ENCODE peak calls at places on chromosomes 6 and 20, in seven cellular contexts. One of them, this sample, is unnamed. For H3K36me3, the result is how much of the 10 kb centered on the place peaks cover.

GRCh38 chr6:18503588-18504231 is 116.6 kb downstream of the RNF144B start:
- DNase-seq in breast epithelium: peak
- DNase-seq in pancreas: peak
- DNase-seq in GM23338: peak
- DNase-seq in OCI-LY7: peak
- DNase-seq in Peyer's patch: peak
- DNase-seq in IMR-90: peak
- DNase-seq in this sample: no peak

GRCh38 chr20:61817061-61817460 is 248.6 kb downstream of the TAF4 start:
- DNase-seq in IMR-90: no peak
- DNase-seq in OCI-LY7: no peak
- DNase-seq in Peyer's patch: no peak
- DNase-seq in pancreas: no peak
- DNase-seq in breast epithelium: no peak
- DNase-seq in GM23338: no peak
- DNase-seq in this sample: peak

GRCh38 chr6:116120430-116120829 is 5.5 kb downstream of the COL10A1 start:
- DNase-seq in IMR-90: no peak
- DNase-seq in GM23338: no peak
- DNase-seq in breast epithelium: no peak
- DNase-seq in pancreas: no peak
- DNase-seq in Peyer's patch: no peak
- DNase-seq in OCI-LY7: no peak
- DNase-seq in this sample: no peak

GRCh38 chr6:68226460-68226859 is 408.6 kb upstream of the ADGRB3 start:
- DNase-seq in OCI-LY7: peak
- DNase-seq in Peyer's patch: no peak
- DNase-seq in breast epithelium: no peak
- DNase-seq in IMR-90: no peak
- DNase-seq in pancreas: no peak
- DNase-seq in GM23338: peak
- DNase-seq in this sample: no peak

GRCh38 chr6:25959890-25960531 is 2.6 kb upstream of the TRIM38 start:
- DNase-seq in IMR-90: peak
- DNase-seq in breast epithelium: no peak
- DNase-seq in Peyer's patch: no peak
- DNase-seq in GM23338: no peak
- DNase-seq in OCI-LY7: peak
- DNase-seq in pancreas: no peak
- DNase-seq in this sample: no peak

GRCh38 chr6:135159531-135159930 is 21.6 kb upstream of the MYB start:
- DNase-seq in breast epithelium: no peak
- DNase-seq in pancreas: no peak
- DNase-seq in GM23338: no peak
- DNase-seq in OCI-LY7: peak
- DNase-seq in Peyer's patch: no peak
- DNase-seq in IMR-90: no peak
- DNase-seq in this sample: no peak

GRCh38 chr6:126444874-126445273 is 105.0 kb downstream of the CENPW start:
- DNase-seq in IMR-90: peak
- DNase-seq in breast epithelium: no peak
- DNase-seq in GM23338: no peak
- DNase-seq in Peyer's patch: no peak
- DNase-seq in OCI-LY7: no peak
- DNase-seq in pancreas: no peak
- DNase-seq in this sample: no peak

GRCh38 chr20:40186826-40187225 is 502.2 kb downstream of the MAFB start:
- DNase-seq in GM23338: no peak
- DNase-seq in pancreas: no peak
- DNase-seq in OCI-LY7: no peak
- DNase-seq in Peyer's patch: no peak
- DNase-seq in breast epithelium: no peak
- DNase-seq in IMR-90: no peak
- DNase-seq in this sample: no peak

GRCh38 chr6:98433325-98433724 is 401.0 kb upstream of the POU3F2 start:
- DNase-seq in GM23338: no peak
- DNase-seq in breast epithelium: no peak
- DNase-seq in IMR-90: no peak
- DNase-seq in OCI-LY7: no peak
- DNase-seq in Peyer's patch: no peak
- DNase-seq in pancreas: no peak
- DNase-seq in this sample: no peak

GRCh38 chr6:89828988-89829590 is 591 bp upstream of the CASP8AP2 start:
- DNase-seq in IMR-90: no peak
- DNase-seq in Peyer's patch: peak
- DNase-seq in pancreas: no peak
- DNase-seq in breast epithelium: no peak
- DNase-seq in OCI-LY7: peak
- DNase-seq in GM23338: peak
- DNase-seq in this sample: no peak

GRCh38 chr20:32898721-32899120 is 40.0 kb downstream of the EFCAB8 start:
- DNase-seq in GM23338: no peak
- DNase-seq in Peyer's patch: no peak
- DNase-seq in IMR-90: peak
- DNase-seq in breast epithelium: no peak
- DNase-seq in OCI-LY7: no peak
- DNase-seq in pancreas: no peak
- DNase-seq in this sample: no peak

GRCh38 chr20:34415079-34415478 is 52.0 kb downstream of the ITCH start:
- DNase-seq in IMR-90: no peak
- DNase-seq in pancreas: no peak
- DNase-seq in GM23338: no peak
- DNase-seq in breast epithelium: no peak
- DNase-seq in Peyer's patch: no peak
- DNase-seq in OCI-LY7: peak
- DNase-seq in this sample: no peak
- H3K36me3 ChIP-seq in IMR-90: under half
- H3K36me3 ChIP-seq in pancreas: under half
- H3K36me3 ChIP-seq in GM23338: under half
- H3K36me3 ChIP-seq in breast epithelium: under half
- H3K36me3 ChIP-seq in Peyer's patch: under half
- H3K36me3 ChIP-seq in OCI-LY7: half or more
- H3K36me3 ChIP-seq in this sample: under half

GRCh38 chr6:33290459-33290858 is 1.1 kb downstream of the PFDN6 start:
- DNase-seq in pancreas: no peak
- DNase-seq in OCI-LY7: no peak
- DNase-seq in breast epithelium: no peak
- DNase-seq in IMR-90: no peak
- DNase-seq in GM23338: no peak
- DNase-seq in Peyer's patch: no peak
- DNase-seq in this sample: no peak

GRCh38 chr6:33286946-33287914 is 1.8 kb downstream of the WDR46 start:
- DNase-seq in pancreas: no peak
- DNase-seq in IMR-90: no peak
- DNase-seq in breast epithelium: no peak
- DNase-seq in OCI-LY7: no peak
- DNase-seq in Peyer's patch: no peak
- DNase-seq in GM23338: no peak
- DNase-seq in this sample: no peak

GRCh38 chr6:33288942-33289783 is at the start of the genes PFDN6 and WDR46:
- DNase-seq in pancreas: peak
- DNase-seq in Peyer's patch: peak
- DNase-seq in breast epithelium: peak
- DNase-seq in IMR-90: peak
- DNase-seq in OCI-LY7: peak
- DNase-seq in GM23338: peak
- DNase-seq in this sample: peak

GRCh38 chr6:33288141-33288941 is 698 bp downstream of the WDR46 start:
- DNase-seq in OCI-LY7: no peak
- DNase-seq in pancreas: no peak
- DNase-seq in GM23338: no peak
- DNase-seq in Peyer's patch: no peak
- DNase-seq in IMR-90: no peak
- DNase-seq in breast epithelium: no peak
- DNase-seq in this sample: no peak

DNA sequence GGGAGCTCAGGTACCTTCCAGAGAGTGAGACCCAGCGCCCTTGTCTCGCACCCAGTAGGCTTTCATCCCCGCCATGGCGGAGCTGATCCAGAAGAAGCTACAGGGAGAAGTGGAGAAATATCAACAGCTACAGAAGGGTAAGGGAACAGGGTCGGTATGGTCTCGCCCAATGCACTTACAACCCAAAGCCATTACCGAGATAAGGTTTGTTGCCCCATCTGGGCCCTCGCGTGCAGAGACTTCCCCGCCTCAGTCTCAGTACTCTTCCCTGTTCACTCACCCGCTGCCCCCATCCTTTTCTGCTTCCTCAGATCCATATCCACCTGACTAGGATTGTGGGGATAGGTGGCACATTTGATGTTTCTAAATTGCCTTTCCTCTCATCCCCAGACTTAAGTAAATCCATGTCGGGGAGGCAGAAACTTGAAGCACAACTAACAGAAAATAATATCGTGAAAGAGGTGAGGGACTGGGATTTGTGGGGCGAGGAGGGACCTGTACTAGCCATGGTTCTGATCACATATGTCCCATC is 449 bp downstream of the PFDN6 start:
- DNase-seq in pancreas: no peak
- DNase-seq in IMR-90: no peak
- DNase-seq in OCI-LY7: peak
- DNase-seq in Peyer's patch: no peak
- DNase-seq in breast epithelium: no peak
- DNase-seq in GM23338: no peak
- DNase-seq in this sample: no peak
- TF ChIP-seq CTCF in pancreas: no peak
- TF ChIP-seq CTCF in IMR-90: no peak
- TF ChIP-seq CTCF in OCI-LY7: no peak
- TF ChIP-seq CTCF in Peyer's patch: no peak
- TF ChIP-seq CTCF in breast epithelium: no peak
- TF ChIP-seq CTCF in GM23338: no peak
- TF ChIP-seq CTCF in this sample: no peak

DNA sequence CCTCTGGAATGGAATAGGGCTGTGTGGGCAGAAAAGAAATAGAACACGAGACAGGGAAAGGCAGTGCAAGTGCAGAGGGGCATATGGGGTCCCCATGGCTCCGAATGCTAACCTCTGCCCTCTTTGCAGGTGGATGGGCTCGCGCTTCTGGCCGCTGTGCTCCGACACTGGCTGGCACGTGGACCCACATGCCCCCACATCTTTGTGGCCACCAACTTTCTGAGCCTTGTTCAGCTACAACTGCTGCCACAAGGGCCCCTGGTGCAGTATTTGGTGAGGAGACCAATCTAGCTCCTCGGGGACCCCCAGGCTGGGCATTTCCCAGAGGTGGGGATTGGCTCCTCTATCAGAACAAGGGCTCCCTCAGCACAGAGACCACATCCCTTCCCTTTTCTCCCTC is 1.1 kb upstream of the SAPCD1 start:
- DNase-seq in GM23338: no peak
- DNase-seq in OCI-LY7: no peak
- DNase-seq in pancreas: no peak
- DNase-seq in Peyer's patch: no peak
- DNase-seq in IMR-90: no peak
- DNase-seq in breast epithelium: no peak
- DNase-seq in this sample: no peak
- H3K36me3 ChIP-seq in GM23338: under half
- H3K36me3 ChIP-seq in OCI-LY7: half or more
- H3K36me3 ChIP-seq in pancreas: under half
- H3K36me3 ChIP-seq in Peyer's patch: under half
- H3K36me3 ChIP-seq in IMR-90: under half
- H3K36me3 ChIP-seq in breast epithelium: under half
- H3K36me3 ChIP-seq in this sample: under half

GRCh38 chr6:32194388-32194787 is 1.9 kb upstream of the GPSM3 start:
- DNase-seq in IMR-90: no peak
- DNase-seq in Peyer's patch: no peak
- DNase-seq in breast epithelium: no peak
- DNase-seq in OCI-LY7: no peak
- DNase-seq in GM23338: no peak
- DNase-seq in pancreas: no peak
- DNase-seq in this sample: no peak

GRCh38 chr6:32195902-32196681 is 3.6 kb upstream of the GPSM3 start:
- DNase-seq in OCI-LY7: peak
- DNase-seq in IMR-90: peak
- DNase-seq in breast epithelium: peak
- DNase-seq in Peyer's patch: peak
- DNase-seq in GM23338: peak
- DNase-seq in pancreas: peak
- DNase-seq in this sample: peak

GRCh38 chr6:32196682-32197616 is 4.5 kb upstream of the GPSM3 start:
- DNase-seq in OCI-LY7: no peak
- DNase-seq in IMR-90: peak
- DNase-seq in GM23338: peak
- DNase-seq in Peyer's patch: peak
- DNase-seq in pancreas: no peak
- DNase-seq in breast epithelium: peak
- DNase-seq in this sample: no peak

GRCh38 chr6:32195652-32195901 is 3.1 kb upstream of the GPSM3 start:
- DNase-seq in IMR-90: peak
- DNase-seq in Peyer's patch: peak
- DNase-seq in GM23338: peak
- DNase-seq in breast epithelium: peak
- DNase-seq in OCI-LY7: peak
- DNase-seq in pancreas: peak
- DNase-seq in this sample: peak

GRCh38 chr6:32194825-32195651 is 2.6 kb upstream of the GPSM3 start:
- DNase-seq in GM23338: peak
- DNase-seq in Peyer's patch: no peak
- DNase-seq in OCI-LY7: peak
- DNase-seq in breast epithelium: peak
- DNase-seq in pancreas: no peak
- DNase-seq in IMR-90: peak
- DNase-seq in this sample: no peak
- TF ChIP-seq CTCF in GM23338: peak
- TF ChIP-seq CTCF in Peyer's patch: no peak
- TF ChIP-seq CTCF in OCI-LY7: peak
- TF ChIP-seq CTCF in breast epithelium: peak
- TF ChIP-seq CTCF in pancreas: no peak
- TF ChIP-seq CTCF in IMR-90: peak
- TF ChIP-seq CTCF in this sample: no peak

DNA sequence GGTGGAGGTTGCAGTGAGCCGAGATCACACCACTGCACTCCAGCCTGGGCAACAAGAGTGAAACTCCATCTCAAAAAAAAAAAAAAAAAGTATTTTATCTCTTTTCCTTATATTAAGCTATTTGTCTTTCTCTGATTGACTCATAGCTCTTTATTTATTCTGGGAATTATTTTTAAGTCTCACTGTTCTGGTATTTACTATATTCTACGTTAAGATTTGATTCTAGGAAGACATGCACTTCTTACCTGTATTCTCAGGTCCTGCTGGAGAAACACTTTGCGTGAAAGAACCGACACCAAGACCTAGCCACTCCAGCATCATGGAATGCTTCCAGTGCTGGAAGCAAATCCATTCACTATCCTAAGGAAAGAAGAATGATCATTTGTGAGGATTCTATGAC is 17.6 kb downstream of the ZNFX1 start:
- DNase-seq in GM23338: no peak
- DNase-seq in OCI-LY7: no peak
- DNase-seq in IMR-90: no peak
- DNase-seq in breast epithelium: no peak
- DNase-seq in Peyer's patch: no peak
- DNase-seq in pancreas: no peak
- DNase-seq in this sample: no peak
- H3K36me3 ChIP-seq in GM23338: half or more
- H3K36me3 ChIP-seq in OCI-LY7: half or more
- H3K36me3 ChIP-seq in IMR-90: half or more
- H3K36me3 ChIP-seq in breast epithelium: under half
- H3K36me3 ChIP-seq in Peyer's patch: under half
- H3K36me3 ChIP-seq in pancreas: under half
- H3K36me3 ChIP-seq in this sample: under half

DNA sequence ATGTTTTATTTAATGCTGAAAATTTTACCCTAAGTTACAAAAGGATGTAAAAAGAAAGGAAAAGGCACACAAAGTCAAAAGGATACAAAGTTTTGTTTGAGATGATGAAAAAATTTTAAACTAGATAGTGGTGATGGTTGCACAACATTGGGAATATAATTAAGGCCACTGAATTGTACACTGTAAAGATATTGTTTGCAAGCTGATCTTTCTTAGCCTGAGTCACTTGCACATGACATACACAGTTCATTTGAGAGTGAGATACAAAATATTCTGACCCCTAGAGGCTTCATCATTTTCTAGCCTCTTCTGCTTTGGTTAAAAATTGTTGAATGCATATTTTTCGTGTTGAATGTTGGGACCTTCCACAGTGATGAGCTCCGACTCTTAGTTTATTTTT is 462.6 kb downstream of the HDGFL1 start:
- DNase-seq in GM23338: no peak
- DNase-seq in IMR-90: peak
- DNase-seq in OCI-LY7: no peak
- DNase-seq in Peyer's patch: no peak
- DNase-seq in breast epithelium: no peak
- DNase-seq in pancreas: no peak
- DNase-seq in this sample: no peak
- TF ChIP-seq CTCF in GM23338: no peak
- TF ChIP-seq CTCF in IMR-90: no peak
- TF ChIP-seq CTCF in OCI-LY7: no peak
- TF ChIP-seq CTCF in Peyer's patch: no peak
- TF ChIP-seq CTCF in breast epithelium: no peak
- TF ChIP-seq CTCF in pancreas: no peak
- TF ChIP-seq CTCF in this sample: no peak

This sample was measured in left lung.